ENCODE peak calls at places on chromosomes 13 and 19, in six cellular contexts. K is heart left ventricle, W is left lung, D is progenitor cell of endocrine pancreas, Q is omental fat pad, F is HCT116. O is an unnamed sample.

GRCh38 chr13:106858910-106859309 is 291.0 kb upstream of the ARGLU1 start:
- DNase-seq in K (no peak), W (no peak), D (no peak), Q (no peak), F (no peak), O (no peak)

GRCh38 chr13:99425485-99426341 is 75.6 kb upstream of the TM9SF2 start:
- DNase-seq in K (no peak), W (peak; percentile 68), D (no peak), Q (no peak), F (no peak), O (peak; percentile 64)

GRCh38 chr13:27797228-27797624 is 4.9 kb downstream of the GSX1 start:
- DNase-seq in K (no peak), W (no peak), D (peak; percentile 43), Q (no peak), F (no peak), O (no peak)

GRCh38 chr19:47433121-47433520 is 13.8 kb upstream of the MEIS3 start:
- DNase-seq in K (no peak), W (no peak), D (no peak), Q (no peak), F (no peak), O (no peak)

GRCh38 chr19:14072535-14073231 is at the start of gene MISP3:
- DNase-seq in K (peak; percentile 58), W (peak; percentile 77), D (no peak), Q (no peak), F (no peak), O (peak; percentile 92)

GRCh38 chr13:108407495-108407894 is 138.0 kb downstream of the TNFSF13B start:
- DNase-seq in K (no peak), W (no peak), D (no peak), Q (no peak), F (no peak), O (no peak)

GRCh38 chr19:47232422-47233211 is 1.6 kb upstream of the BBC3 start:
- DNase-seq in K (no peak), W (no peak), D (no peak), Q (no peak), F (no peak), O (peak; percentile 46)

GRCh38 chr13:93736111-93736510 is 509.5 kb downstream of the GPC6 start:
- DNase-seq in K (no peak), W (no peak), D (no peak), Q (no peak), F (no peak), O (no peak)

GRCh38 chr19:28283592-28283991 is 929.4 kb downstream of the UQCRFS1 start:
- DNase-seq in K (no peak), W (no peak), D (no peak), Q (no peak), F (no peak), O (no peak)

GRCh38 chr13:42968906-42969305 is 23.1 kb downstream of the EPSTI1 start:
- DNase-seq in K (no peak), W (peak; percentile 69), D (peak; percentile 37), Q (no peak), F (no peak), O (peak; percentile 88)

GRCh38 chr19:1665565-1666047 is 13.2 kb upstream of the TCF3 start:
- DNase-seq in K (no peak), W (no peak), D (no peak), Q (no peak), F (no peak), O (peak; percentile 44)

GRCh38 chr13:28699246-28699645 is 19.5 kb downstream of the SLC46A3 start:
- DNase-seq in K (no peak), W (no peak), D (no peak), Q (no peak), F (no peak), O (no peak)

GRCh38 chr19:48371367-48371766 is 7.2 kb downstream of the SYNGR4 start:
- DNase-seq in K (no peak), W (no peak), D (no peak), Q (no peak), F (no peak), O (no peak)

DNA sequence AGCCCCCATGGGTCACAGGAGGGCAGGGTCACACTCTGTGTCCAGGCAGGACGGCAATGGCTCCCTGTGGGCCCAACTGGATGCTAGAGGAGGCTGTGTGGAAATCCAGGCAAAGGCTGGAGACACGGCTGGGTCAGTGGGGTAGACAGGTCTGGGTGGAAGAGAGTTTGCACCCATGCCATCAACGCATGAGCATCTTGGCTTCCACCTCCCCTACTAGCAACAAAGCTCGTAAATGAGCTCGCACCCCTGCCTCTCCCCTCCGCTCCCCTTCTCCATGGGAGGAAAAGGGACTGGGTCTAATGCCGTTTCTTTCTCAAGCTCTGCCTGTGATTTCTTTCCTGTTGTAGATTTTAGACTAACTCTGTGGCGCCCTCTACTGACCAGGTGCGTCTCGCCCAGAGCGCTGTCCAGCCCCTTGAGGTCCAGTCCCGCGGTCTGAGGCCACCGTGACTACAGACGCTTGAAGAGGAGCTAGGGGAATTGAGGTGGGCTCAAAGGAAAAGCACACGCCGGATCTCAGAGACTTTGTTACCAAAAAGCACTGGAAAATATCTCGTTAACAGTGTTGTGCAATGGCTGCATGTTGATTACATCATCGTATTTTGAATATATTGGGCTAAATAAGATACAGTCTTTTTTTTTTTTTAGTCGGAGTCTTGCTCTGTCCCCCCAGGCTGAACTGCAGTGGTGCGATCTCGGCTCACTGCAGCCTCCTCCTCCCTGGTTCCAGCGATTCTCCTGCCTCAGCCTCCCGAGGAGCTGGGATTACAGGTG is 50.7 kb upstream of the USP29 start:
- DNase-seq in K (no peak), W (no peak), D (no peak), Q (peak; percentile 36), F (no peak), O (no peak)
- TF ChIP-seq CTCF in K (peak; percentile 9), W (no peak), D (no peak), Q (no peak), F (no peak), O (no peak)

GRCh38 chr19:39413269-39413902 is 917 bp downstream of the PLEKHG2 start:
- DNase-seq in K (peak; percentile 84), W (peak; percentile 59), D (peak; percentile 62), Q (no peak), F (no peak), O (peak; percentile 58)

GRCh38 chr19:39415111-39416046 is 2.9 kb downstream of the PLEKHG2 start:
- DNase-seq in K (peak; percentile 40), W (no peak), D (no peak), Q (no peak), F (no peak), O (no peak)

GRCh38 chr19:39412867-39413268 is 399 bp downstream of the PLEKHG2 start:
- DNase-seq in K (no peak), W (no peak), D (no peak), Q (no peak), F (no peak), O (no peak)

GRCh38 chr19:39412100-39412866 is at the start of gene PLEKHG2:
- DNase-seq in K (peak; percentile 98), W (peak; percentile 96), D (peak; percentile 97), Q (peak; percentile 96), F (peak; percentile 98), O (peak; percentile 97)

GRCh38 chr19:39413903-39414608 is 1.6 kb downstream of the PLEKHG2 start:
- DNase-seq in K (peak; percentile 40), W (no peak), D (no peak), Q (no peak), F (no peak), O (peak; percentile 31)
- TF ChIP-seq CTCF in K (no peak), W (no peak), D (peak; percentile 9), Q (no peak), F (no peak), O (no peak)

GRCh38 chr13:48780713-48781341 is 127.1 kb downstream of the CYSLTR2 start:
- DNase-seq in K (no peak), W (no peak), D (no peak), Q (no peak), F (no peak), O (no peak)

GRCh38 chr13:48784906-48785555 is 131.3 kb downstream of the CYSLTR2 start:
- DNase-seq in K (no peak), W (no peak), D (no peak), Q (no peak), F (no peak), O (no peak)

GRCh38 chr13:48783831-48784230 is 130.1 kb downstream of the CYSLTR2 start:
- DNase-seq in K (no peak), W (no peak), D (no peak), Q (no peak), F (no peak), O (no peak)

GRCh38 chr13:48782429-48782840 is 128.7 kb downstream of the CYSLTR2 start:
- DNase-seq in K (peak; percentile 31), W (no peak), D (no peak), Q (no peak), F (no peak), O (no peak)

DNA sequence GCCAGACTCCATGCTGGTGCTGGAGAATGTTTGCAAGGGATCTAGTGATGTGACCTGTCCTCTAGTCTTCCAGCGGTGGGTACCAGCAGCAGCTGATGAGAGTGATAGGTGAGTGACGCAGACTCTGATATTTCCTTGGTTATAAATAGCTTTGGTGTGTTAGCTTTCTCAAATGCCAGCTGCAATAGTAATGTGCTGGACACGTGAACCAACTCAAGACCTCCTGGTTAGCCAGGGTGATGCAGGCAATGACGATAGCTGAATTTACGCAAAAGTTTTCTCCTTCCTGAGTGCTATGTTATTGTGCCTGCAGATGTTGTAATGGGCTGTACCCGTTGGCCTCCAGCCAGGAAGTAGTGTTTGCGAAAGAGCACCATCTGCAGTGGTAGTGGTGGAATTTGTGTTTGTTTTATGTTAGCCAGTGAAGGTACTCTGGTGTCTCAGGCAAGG is 129.5 kb downstream of the CYSLTR2 start:
- DNase-seq in K (peak; percentile 92), W (peak; percentile 83), D (no peak), Q (peak; percentile 61), F (no peak), O (peak; percentile 69)
- TF ChIP-seq CTCF in K (no peak), W (no peak), D (no peak), Q (no peak), F (no peak), O (no peak)

GRCh38 chr19:5667751-5668271 is 12.5 kb downstream of the MICOS13 start:
- DNase-seq in K (no peak), W (no peak), D (no peak), Q (no peak), F (no peak), O (no peak)

GRCh38 chr19:5666921-5667610 is 13.2 kb downstream of the MICOS13 start:
- DNase-seq in K (no peak), W (peak; percentile 9), D (no peak), Q (no peak), F (no peak), O (no peak)

GRCh38 chr19:5664515-5664914 is 15.8 kb downstream of the MICOS13 start:
- DNase-seq in K (no peak), W (no peak), D (no peak), Q (no peak), F (no peak), O (no peak)

GRCh38 chr19:5663904-5664303 is 16.4 kb downstream of the MICOS13 start:
- DNase-seq in K (no peak), W (peak; percentile 28), D (no peak), Q (no peak), F (no peak), O (no peak)

DNA sequence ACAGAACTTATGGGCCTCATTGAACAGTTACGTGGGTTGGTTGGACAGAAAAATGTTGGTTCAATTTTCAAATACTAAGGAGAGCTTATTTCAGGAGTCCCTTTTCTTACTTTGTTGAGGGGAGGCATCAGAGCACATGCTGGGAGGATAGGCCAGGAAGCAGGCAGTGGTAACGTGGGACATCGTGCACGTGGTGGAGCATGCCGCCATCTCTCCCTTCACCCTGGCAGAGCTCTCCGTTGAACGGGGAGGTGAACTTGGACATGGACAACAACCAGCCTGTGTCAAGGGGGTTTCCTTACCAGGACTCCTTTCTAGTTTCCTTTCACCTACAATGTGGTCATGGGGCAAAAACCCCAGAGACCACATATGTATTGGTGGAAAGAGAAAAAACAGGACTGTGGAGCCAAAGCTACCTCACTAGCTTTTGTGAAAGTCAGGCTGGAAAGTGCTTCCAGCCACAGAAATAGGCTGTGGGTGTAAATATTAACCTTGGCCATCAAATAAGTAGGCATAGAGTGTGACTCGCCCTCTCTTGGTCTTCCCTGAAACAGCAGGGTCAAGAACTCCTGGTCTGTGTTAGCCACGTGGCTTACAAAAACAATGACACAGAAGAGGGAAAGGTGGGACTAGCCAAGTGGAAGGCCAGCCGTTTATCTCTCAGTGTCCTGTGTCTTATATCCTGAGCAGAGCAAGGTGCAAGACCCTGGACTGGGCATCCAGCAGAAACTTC is 14.4 kb downstream of the MICOS13 start:
- DNase-seq in K (no peak), W (no peak), D (no peak), Q (no peak), F (no peak), O (no peak)
- TF ChIP-seq CTCF in K (no peak), W (no peak), D (no peak), Q (no peak), F (no peak), O (no peak)

O was measured in transverse colon.